ENCODE peak calls at places on chromosomes 6 and 20, in five cellular contexts. Y is IMR-90, A is H1, Q is K562, B is HepG2. R is an unnamed sample.

GRCh38 chr6:143079325-143079640 is 18.6 kb downstream of the AIG1 start:
- DNase-seq in A (no peak), B (peak), Q (no peak), Y (no peak), R (no peak)

GRCh38 chr6:48087448-48087847 is 23.5 kb downstream of the PTCHD4 start:
- DNase-seq in Q (no peak), Y (peak), B (no peak), A (no peak), R (peak)

GRCh38 chr20:32557284-32557683 is 27.8 kb downstream of the NOL4L start:
- DNase-seq in B (no peak), Y (no peak), Q (no peak), A (no peak), R (no peak)

GRCh38 chr6:57135885-57136284 is 36.2 kb upstream of the BAG2 start:
- DNase-seq in Y (peak), A (no peak), Q (no peak), B (no peak), R (no peak)

GRCh38 chr6:15160812-15161211 is 85.1 kb upstream of the JARID2 start:
- DNase-seq in A (no peak), B (no peak), Y (no peak), Q (no peak), R (no peak)

GRCh38 chr20:23528867-23529431 is 38.0 kb downstream of the CST8 start:
- DNase-seq in Y (no peak), B (no peak), Q (no peak), A (no peak), R (peak)

GRCh38 chr20:61600061-61600460 is 348.0 kb downstream of the CDH4 start:
- DNase-seq in A (no peak), Q (no peak), B (no peak), Y (no peak), R (no peak)

GRCh38 chr20:39164642-39165041 is 202.5 kb downstream of the DHX35 start:
- DNase-seq in Y (no peak), Q (no peak), B (no peak), A (peak), R (no peak)

GRCh38 chr20:25399038-25399430 is 8.4 kb upstream of the ABHD12 start:
- DNase-seq in Q (peak), Y (peak), A (no peak), B (peak), R (peak)

GRCh38 chr6:89613790-89614189 is 24.8 kb downstream of the LYRM2 start:
- DNase-seq in A (no peak), Q (no peak), Y (no peak), B (no peak), R (no peak)

GRCh38 chr6:52115891-52116604 is 28.6 kb upstream of the PKHD1 start:
- DNase-seq in B (no peak), Q (no peak), Y (no peak), A (no peak), R (no peak)

GRCh38 chr20:21096321-21097043 is 9.7 kb downstream of the LINC00237 start:
- DNase-seq in B (peak), Q (peak), Y (peak), A (no peak), R (peak)

GRCh38 chr20:4956200-4956810 is 45.0 kb downstream of the SLC23A2 start:
- DNase-seq in A (no peak), Y (peak), B (peak), Q (peak), R (peak)

GRCh38 chr20:52124821-52125220 is 66.8 kb downstream of the ZFP64 start:
- DNase-seq in A (no peak), Q (no peak), B (no peak), Y (no peak), R (no peak)

GRCh38 chr6:103284835-103285234 is 1574.9 kb downstream of the HACE1 start:
- DNase-seq in Y (no peak), A (no peak), Q (no peak), B (no peak), R (no peak)

GRCh38 chr20:38728237-38728761 is 4.0 kb downstream of the SLC32A1 start:
- DNase-seq in Y (no peak), Q (no peak), B (no peak), A (peak), R (no peak)

GRCh38 chr6:108960601-108961000 is 112.4 kb downstream of the ARMC2 start:
- DNase-seq in A (no peak), Q (no peak), Y (no peak), B (no peak), R (no peak)

GRCh38 chr6:24428615-24429014 is 25.9 kb downstream of the MRS2 start:
- DNase-seq in Y (peak), A (no peak), B (no peak), Q (no peak), R (peak)

GRCh38 chr6:1867197-1867596 is 257.5 kb downstream of the FOXC1 start:
- DNase-seq in Q (no peak), A (no peak), B (no peak), Y (no peak), R (no peak)

GRCh38 chr20:47610247-47610944 is 108.7 kb downstream of the NCOA3 start:
- DNase-seq in Y (peak), B (no peak), Q (peak), A (no peak), R (peak)

GRCh38 chr6:684831-685636 is 7.9 kb downstream of the EXOC2 start:
- DNase-seq in A (peak), Q (no peak), Y (peak), B (no peak), R (no peak)

GRCh38 chr6:75206338-75207210 is 721 bp upstream of the COL12A1 start:
- DNase-seq in Y (no peak), Q (no peak), B (no peak), A (peak), R (no peak)

GRCh38 chr6:20952605-20953004 is 418.3 kb downstream of the CDKAL1 start:
- DNase-seq in B (peak), Q (no peak), Y (peak), A (no peak), R (no peak)

GRCh38 chr6:15343490-15344185 is 97.8 kb downstream of the JARID2 start:
- DNase-seq in Q (no peak), B (no peak), Y (no peak), A (no peak), R (no peak)

GRCh38 chr6:16591681-16592549 is 169.3 kb downstream of the ATXN1 start:
- DNase-seq in B (no peak), Y (no peak), A (no peak), Q (no peak), R (no peak)

GRCh38 chr6:109073344-109074235 is 21.1 kb downstream of the SESN1 start:
- DNase-seq in Y (peak), B (peak), A (no peak), Q (peak), R (peak)

GRCh38 chr6:56359201-56359899 is 112.0 kb upstream of the COL21A1 start:
- DNase-seq in A (peak), Y (peak), Q (peak), B (peak), R (peak)

GRCh38 chr6:151084275-151084674 is 155.5 kb upstream of the AKAP12 start:
- DNase-seq in B (no peak), A (no peak), Y (no peak), Q (no peak), R (no peak)

GRCh38 chr6:56958481-56958880 is 3.6 kb downstream of the BEND6 start:
- DNase-seq in B (no peak), Q (no peak), A (no peak), Y (peak), R (no peak)

GRCh38 chr6:23728707-23729106 is 397.3 kb upstream of the NRSN1 start:
- DNase-seq in Y (no peak), A (no peak), Q (no peak), B (no peak), R (no peak)

GRCh38 chr6:139323511-139324445 is 32.0 kb upstream of the TXLNB start:
- DNase-seq in Q (peak), B (peak), Y (peak), A (peak), R (peak)

GRCh38 chr20:24953621-24954133 is 4.6 kb downstream of the CST7 start:
- DNase-seq in B (no peak), Q (no peak), Y (no peak), A (peak), R (no peak)

GRCh38 chr6:80319286-80319685 is 212.8 kb downstream of the BCKDHB start:
- DNase-seq in Y (no peak), Q (no peak), A (no peak), B (no peak), R (no peak)

GRCh38 chr6:168310945-168311344 is 8.6 kb downstream of the DACT2 start:
- DNase-seq in Y (no peak), A (no peak), B (no peak), Q (no peak), R (no peak)

GRCh38 chr6:27758471-27758870 is 153.7 kb downstream of the OR2B2 start:
- DNase-seq in A (no peak), Q (no peak), Y (no peak), B (no peak), R (no peak)

GRCh38 chr6:149439626-149440025 is 39.6 kb downstream of the SUMO4 start:
- DNase-seq in Y (no peak), A (no peak), B (no peak), Q (no peak), R (no peak)

GRCh38 chr20:4226330-4227084 is 211.1 kb upstream of the RNF24 start:
- DNase-seq in Q (no peak), Y (no peak), A (no peak), B (no peak), R (no peak)

GRCh38 chr20:58542411-58543095 is 27.4 kb upstream of the APCDD1L start:
- DNase-seq in Q (peak), A (peak), B (no peak), Y (peak), R (no peak)

GRCh38 chr20:15033269-15033668 is 695.9 kb upstream of the FLRT3 start:
- DNase-seq in Y (no peak), A (no peak), B (no peak), Q (no peak), R (no peak)
- TF ChIP-seq MAFK in Y (no peak), A (no peak), B (no peak), Q (no peak), R (no peak)

GRCh38 chr6:106080106-106081095 is 5.7 kb upstream of the PRDM1 start:
- DNase-seq in Y (no peak), Q (no peak), B (no peak), A (no peak), R (no peak)
- TF ChIP-seq MAFK in Y (no peak), Q (no peak), B (no peak), A (no peak), R (no peak)

GRCh38 chr6:7615611-7616383 is 25.8 kb downstream of the SNRNP48 start:
- DNase-seq in A (peak), Y (peak), Q (peak), B (peak), R (peak)
- TF ChIP-seq MAFK in A (no peak), Y (no peak), Q (no peak), B (no peak), R (no peak)

DNA sequence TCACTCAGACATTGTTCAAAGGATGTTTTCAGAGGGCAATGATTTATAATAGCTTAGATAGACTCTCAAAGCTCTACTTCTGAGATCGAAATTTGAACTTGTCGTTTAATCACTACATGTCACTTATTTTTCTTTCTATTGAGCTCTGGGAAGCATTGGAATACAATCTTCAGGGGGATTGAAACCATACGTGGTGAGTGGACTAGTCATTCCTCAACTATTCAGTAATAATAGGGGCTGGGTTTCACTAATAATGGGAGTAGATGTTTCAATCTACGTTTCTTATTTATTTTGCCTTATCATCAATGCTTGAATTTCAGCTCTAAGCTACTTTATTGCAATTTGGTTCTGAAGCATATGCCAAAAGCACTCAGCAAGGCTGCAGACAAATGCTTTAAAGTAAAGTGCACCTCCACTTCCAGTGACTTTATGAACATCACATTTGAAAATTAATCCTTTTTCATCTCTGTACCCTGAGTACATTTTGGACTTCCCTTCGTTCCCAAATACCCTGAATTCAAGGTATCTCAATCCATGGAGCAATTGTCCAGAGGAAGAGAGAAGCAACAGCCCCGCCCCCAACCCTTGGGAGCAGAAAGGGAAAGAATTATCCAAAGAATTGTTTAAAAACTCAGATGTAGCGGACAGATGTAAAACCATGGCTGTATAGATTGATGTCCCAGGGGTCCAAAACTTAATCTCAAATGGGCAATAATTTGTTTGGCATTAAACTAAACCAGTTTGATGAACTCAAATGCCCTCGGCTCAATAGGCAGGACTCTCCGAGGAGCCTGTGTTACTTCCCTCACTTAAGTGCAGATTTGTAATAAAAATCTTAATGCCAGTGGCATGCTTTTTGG is 68.1 kb downstream of the HFE start:
- DNase-seq in Q (peak), A (no peak), B (peak), Y (no peak), R (peak)
- TF ChIP-seq MAFK in Q (no peak), A (no peak), B (no peak), Y (no peak), R (no peak)

GRCh38 chr6:107769053-107769658 is 55.0 kb downstream of the SCML4 start:
- DNase-seq in Y (no peak), A (no peak), B (peak), Q (no peak), R (no peak)
- TF ChIP-seq MAFK in Y (no peak), A (no peak), B (no peak), Q (no peak), R (no peak)

GRCh38 chr6:85662251-85662650 is 19.6 kb upstream of the SYNCRIP start:
- DNase-seq in Q (no peak), B (no peak), Y (no peak), A (no peak), R (no peak)
- TF ChIP-seq MAFK in Q (no peak), B (no peak), Y (peak), A (no peak), R (no peak)